ENCODE peak calls at places on chromosomes 6 and 20, in seven cellular contexts. One of them, this sample, is unnamed.

GRCh38 chr6:85866373-85866740 is 223.7 kb upstream of the SYNCRIP start:
- DNase-seq in activated T-cell treated with anti-CD3 and anti-CD28 coated beads, Interleukin-2, amount 50 U/mL, for 72 hours: no peak
- DNase-seq in activated naive CD8-positive, alpha-beta T cell treated with anti-CD3 and anti-CD28 coated beads, Interleukin-2, amount 10 ng/mL, durations not matched to agents 7 days and 5 days: no peak
- DNase-seq in Kasumi-1: no peak
- DNase-seq in left lung: no peak
- DNase-seq in effector memory CD8-positive, alpha-beta T cell: no peak
- DNase-seq in activated CD4-positive, alpha-beta T cell treated with anti-CD3 and anti-CD28 coated beads, Interleukin-2, amount 50 U/mL, for 48 hours: no peak
- DNase-seq in this sample: no peak

GRCh38 chr20:33490934-33491656 is 1.2 kb downstream of the CBFA2T2 start:
- DNase-seq in activated T-cell treated with anti-CD3 and anti-CD28 coated beads, Interleukin-2, amount 50 U/mL, for 72 hours: no peak
- DNase-seq in activated naive CD8-positive, alpha-beta T cell treated with anti-CD3 and anti-CD28 coated beads, Interleukin-2, amount 10 ng/mL, durations not matched to agents 7 days and 5 days: no peak
- DNase-seq in Kasumi-1: no peak
- DNase-seq in left lung: no peak
- DNase-seq in effector memory CD8-positive, alpha-beta T cell: no peak
- DNase-seq in activated CD4-positive, alpha-beta T cell treated with anti-CD3 and anti-CD28 coated beads, Interleukin-2, amount 50 U/mL, for 48 hours: no peak
- DNase-seq in this sample: no peak

GRCh38 chr6:161189891-161190290 is 84.0 kb downstream of the AGPAT4 start:
- DNase-seq in activated T-cell treated with anti-CD3 and anti-CD28 coated beads, Interleukin-2, amount 50 U/mL, for 72 hours: no peak
- DNase-seq in activated naive CD8-positive, alpha-beta T cell treated with anti-CD3 and anti-CD28 coated beads, Interleukin-2, amount 10 ng/mL, durations not matched to agents 7 days and 5 days: no peak
- DNase-seq in Kasumi-1: no peak
- DNase-seq in left lung: no peak
- DNase-seq in effector memory CD8-positive, alpha-beta T cell: no peak
- DNase-seq in activated CD4-positive, alpha-beta T cell treated with anti-CD3 and anti-CD28 coated beads, Interleukin-2, amount 50 U/mL, for 48 hours: no peak
- DNase-seq in this sample: no peak

GRCh38 chr20:43751167-43752050 is 24.6 kb upstream of the GTSF1L start:
- DNase-seq in activated T-cell treated with anti-CD3 and anti-CD28 coated beads, Interleukin-2, amount 50 U/mL, for 72 hours: peak; percentile 85
- DNase-seq in activated naive CD8-positive, alpha-beta T cell treated with anti-CD3 and anti-CD28 coated beads, Interleukin-2, amount 10 ng/mL, durations not matched to agents 7 days and 5 days: peak; percentile 54
- DNase-seq in Kasumi-1: no peak
- DNase-seq in left lung: no peak
- DNase-seq in effector memory CD8-positive, alpha-beta T cell: peak; percentile 17
- DNase-seq in activated CD4-positive, alpha-beta T cell treated with anti-CD3 and anti-CD28 coated beads, Interleukin-2, amount 50 U/mL, for 48 hours: peak; percentile 72
- DNase-seq in this sample: no peak

GRCh38 chr20:37389844-37390275 is 43.9 kb downstream of the SRC start:
- DNase-seq in activated T-cell treated with anti-CD3 and anti-CD28 coated beads, Interleukin-2, amount 50 U/mL, for 72 hours: no peak
- DNase-seq in activated naive CD8-positive, alpha-beta T cell treated with anti-CD3 and anti-CD28 coated beads, Interleukin-2, amount 10 ng/mL, durations not matched to agents 7 days and 5 days: no peak
- DNase-seq in Kasumi-1: no peak
- DNase-seq in left lung: no peak
- DNase-seq in effector memory CD8-positive, alpha-beta T cell: no peak
- DNase-seq in activated CD4-positive, alpha-beta T cell treated with anti-CD3 and anti-CD28 coated beads, Interleukin-2, amount 50 U/mL, for 48 hours: no peak
- DNase-seq in this sample: no peak

GRCh38 chr6:97294451-97294850 is 11.4 kb upstream of the MMS22L start:
- DNase-seq in activated T-cell treated with anti-CD3 and anti-CD28 coated beads, Interleukin-2, amount 50 U/mL, for 72 hours: no peak
- DNase-seq in activated naive CD8-positive, alpha-beta T cell treated with anti-CD3 and anti-CD28 coated beads, Interleukin-2, amount 10 ng/mL, durations not matched to agents 7 days and 5 days: no peak
- DNase-seq in Kasumi-1: no peak
- DNase-seq in left lung: no peak
- DNase-seq in effector memory CD8-positive, alpha-beta T cell: no peak
- DNase-seq in activated CD4-positive, alpha-beta T cell treated with anti-CD3 and anti-CD28 coated beads, Interleukin-2, amount 50 U/mL, for 48 hours: no peak
- DNase-seq in this sample: no peak

GRCh38 chr20:14384411-14384810 is 47.0 kb upstream of the FLRT3 start:
- DNase-seq in activated T-cell treated with anti-CD3 and anti-CD28 coated beads, Interleukin-2, amount 50 U/mL, for 72 hours: no peak
- DNase-seq in activated naive CD8-positive, alpha-beta T cell treated with anti-CD3 and anti-CD28 coated beads, Interleukin-2, amount 10 ng/mL, durations not matched to agents 7 days and 5 days: no peak
- DNase-seq in Kasumi-1: no peak
- DNase-seq in left lung: no peak
- DNase-seq in effector memory CD8-positive, alpha-beta T cell: no peak
- DNase-seq in activated CD4-positive, alpha-beta T cell treated with anti-CD3 and anti-CD28 coated beads, Interleukin-2, amount 50 U/mL, for 48 hours: no peak
- DNase-seq in this sample: peak; percentile 2

GRCh38 chr6:119467478-119468081 is 118.0 kb upstream of the MAN1A1 start:
- DNase-seq in activated T-cell treated with anti-CD3 and anti-CD28 coated beads, Interleukin-2, amount 50 U/mL, for 72 hours: no peak
- DNase-seq in activated naive CD8-positive, alpha-beta T cell treated with anti-CD3 and anti-CD28 coated beads, Interleukin-2, amount 10 ng/mL, durations not matched to agents 7 days and 5 days: no peak
- DNase-seq in Kasumi-1: no peak
- DNase-seq in left lung: no peak
- DNase-seq in effector memory CD8-positive, alpha-beta T cell: no peak
- DNase-seq in activated CD4-positive, alpha-beta T cell treated with anti-CD3 and anti-CD28 coated beads, Interleukin-2, amount 50 U/mL, for 48 hours: no peak
- DNase-seq in this sample: peak; percentile 4

GRCh38 chr6:144920391-144920983 is 635.4 kb downstream of the UTRN start:
- DNase-seq in activated T-cell treated with anti-CD3 and anti-CD28 coated beads, Interleukin-2, amount 50 U/mL, for 72 hours: no peak
- DNase-seq in activated naive CD8-positive, alpha-beta T cell treated with anti-CD3 and anti-CD28 coated beads, Interleukin-2, amount 10 ng/mL, durations not matched to agents 7 days and 5 days: no peak
- DNase-seq in Kasumi-1: peak; percentile 6
- DNase-seq in left lung: no peak
- DNase-seq in effector memory CD8-positive, alpha-beta T cell: no peak
- DNase-seq in activated CD4-positive, alpha-beta T cell treated with anti-CD3 and anti-CD28 coated beads, Interleukin-2, amount 50 U/mL, for 48 hours: no peak
- DNase-seq in this sample: no peak

GRCh38 chr6:15313367-15313766 is 67.5 kb downstream of the JARID2 start:
- DNase-seq in activated T-cell treated with anti-CD3 and anti-CD28 coated beads, Interleukin-2, amount 50 U/mL, for 72 hours: no peak
- DNase-seq in activated naive CD8-positive, alpha-beta T cell treated with anti-CD3 and anti-CD28 coated beads, Interleukin-2, amount 10 ng/mL, durations not matched to agents 7 days and 5 days: no peak
- DNase-seq in Kasumi-1: peak; percentile 22
- DNase-seq in left lung: peak; percentile 45
- DNase-seq in effector memory CD8-positive, alpha-beta T cell: no peak
- DNase-seq in activated CD4-positive, alpha-beta T cell treated with anti-CD3 and anti-CD28 coated beads, Interleukin-2, amount 50 U/mL, for 48 hours: no peak
- DNase-seq in this sample: no peak

GRCh38 chr20:8578191-8578690 is 446.2 kb downstream of the PLCB1 start:
- DNase-seq in activated T-cell treated with anti-CD3 and anti-CD28 coated beads, Interleukin-2, amount 50 U/mL, for 72 hours: no peak
- DNase-seq in activated naive CD8-positive, alpha-beta T cell treated with anti-CD3 and anti-CD28 coated beads, Interleukin-2, amount 10 ng/mL, durations not matched to agents 7 days and 5 days: no peak
- DNase-seq in Kasumi-1: no peak
- DNase-seq in left lung: no peak
- DNase-seq in effector memory CD8-positive, alpha-beta T cell: no peak
- DNase-seq in activated CD4-positive, alpha-beta T cell treated with anti-CD3 and anti-CD28 coated beads, Interleukin-2, amount 50 U/mL, for 48 hours: no peak
- DNase-seq in this sample: no peak

GRCh38 chr20:3045042-3045815 is 623 bp upstream of the MRPS26 start:
- DNase-seq in activated T-cell treated with anti-CD3 and anti-CD28 coated beads, Interleukin-2, amount 50 U/mL, for 72 hours: peak; percentile 73
- DNase-seq in activated naive CD8-positive, alpha-beta T cell treated with anti-CD3 and anti-CD28 coated beads, Interleukin-2, amount 10 ng/mL, durations not matched to agents 7 days and 5 days: no peak
- DNase-seq in Kasumi-1: peak; percentile 62
- DNase-seq in left lung: peak; percentile 86
- DNase-seq in effector memory CD8-positive, alpha-beta T cell: no peak
- DNase-seq in activated CD4-positive, alpha-beta T cell treated with anti-CD3 and anti-CD28 coated beads, Interleukin-2, amount 50 U/mL, for 48 hours: peak; percentile 81
- DNase-seq in this sample: peak; percentile 87

GRCh38 chr6:97813881-97814280 is 530.9 kb upstream of the MMS22L start:
- DNase-seq in activated T-cell treated with anti-CD3 and anti-CD28 coated beads, Interleukin-2, amount 50 U/mL, for 72 hours: no peak
- DNase-seq in activated naive CD8-positive, alpha-beta T cell treated with anti-CD3 and anti-CD28 coated beads, Interleukin-2, amount 10 ng/mL, durations not matched to agents 7 days and 5 days: no peak
- DNase-seq in Kasumi-1: no peak
- DNase-seq in left lung: no peak
- DNase-seq in effector memory CD8-positive, alpha-beta T cell: no peak
- DNase-seq in activated CD4-positive, alpha-beta T cell treated with anti-CD3 and anti-CD28 coated beads, Interleukin-2, amount 50 U/mL, for 48 hours: no peak
- DNase-seq in this sample: no peak

GRCh38 chr20:44787299-44787698 is 23.0 kb downstream of the RIMS4 start:
- DNase-seq in activated T-cell treated with anti-CD3 and anti-CD28 coated beads, Interleukin-2, amount 50 U/mL, for 72 hours: no peak
- DNase-seq in activated naive CD8-positive, alpha-beta T cell treated with anti-CD3 and anti-CD28 coated beads, Interleukin-2, amount 10 ng/mL, durations not matched to agents 7 days and 5 days: no peak
- DNase-seq in Kasumi-1: no peak
- DNase-seq in left lung: no peak
- DNase-seq in effector memory CD8-positive, alpha-beta T cell: no peak
- DNase-seq in activated CD4-positive, alpha-beta T cell treated with anti-CD3 and anti-CD28 coated beads, Interleukin-2, amount 50 U/mL, for 48 hours: no peak
- DNase-seq in this sample: no peak